ENCODE peak calls at places on chromosomes 5 and 9, in nine cellular contexts. One of them, this sample, is unnamed.

GRCh38 chr5:10293907-10294662 is 13.6 kb downstream of the CMBL start:
- DNase-seq in DND-41: no peak
- DNase-seq in CD14-positive monocyte: no peak
- DNase-seq in epithelial cell of proximal tubule: no peak
- DNase-seq in fibroblast of mammary gland: peak
- DNase-seq in AG04450: no peak
- DNase-seq in pancreas: peak
- DNase-seq in PC-9: peak
- DNase-seq in B cell: no peak
- DNase-seq in this sample: no peak

GRCh38 chr5:32225445-32225844 is 51.3 kb upstream of the GOLPH3 start:
- DNase-seq in DND-41: no peak
- DNase-seq in CD14-positive monocyte: no peak
- DNase-seq in epithelial cell of proximal tubule: peak
- DNase-seq in fibroblast of mammary gland: peak
- DNase-seq in AG04450: no peak
- DNase-seq in pancreas: no peak
- DNase-seq in PC-9: peak
- DNase-seq in B cell: no peak
- DNase-seq in this sample: peak

GRCh38 chr5:87120518-87121314 is 147.0 kb upstream of the RASA1 start:
- DNase-seq in DND-41: no peak
- DNase-seq in CD14-positive monocyte: no peak
- DNase-seq in epithelial cell of proximal tubule: peak
- DNase-seq in fibroblast of mammary gland: peak
- DNase-seq in AG04450: peak
- DNase-seq in pancreas: no peak
- DNase-seq in PC-9: peak
- DNase-seq in B cell: no peak
- DNase-seq in this sample: peak

GRCh38 chr5:122726990-122727616 is 47.8 kb upstream of the SNX2 start:
- DNase-seq in DND-41: no peak
- DNase-seq in CD14-positive monocyte: no peak
- DNase-seq in epithelial cell of proximal tubule: no peak
- DNase-seq in fibroblast of mammary gland: peak
- DNase-seq in AG04450: no peak
- DNase-seq in pancreas: no peak
- DNase-seq in PC-9: peak
- DNase-seq in B cell: no peak
- DNase-seq in this sample: peak

GRCh38 chr9:77807295-77807694 is 159.2 kb upstream of the GNA14 start:
- DNase-seq in DND-41: no peak
- DNase-seq in CD14-positive monocyte: no peak
- DNase-seq in epithelial cell of proximal tubule: peak
- DNase-seq in fibroblast of mammary gland: peak
- DNase-seq in AG04450: peak
- DNase-seq in pancreas: no peak
- DNase-seq in PC-9: peak
- DNase-seq in B cell: no peak
- DNase-seq in this sample: peak

GRCh38 chr9:79240774-79241173 is 331.0 kb upstream of the TLE4 start:
- DNase-seq in DND-41: no peak
- DNase-seq in CD14-positive monocyte: no peak
- DNase-seq in epithelial cell of proximal tubule: no peak
- DNase-seq in fibroblast of mammary gland: no peak
- DNase-seq in AG04450: no peak
- DNase-seq in pancreas: no peak
- DNase-seq in PC-9: no peak
- DNase-seq in B cell: no peak
- DNase-seq in this sample: no peak

GRCh38 chr5:126074538-126074937 is 348.7 kb upstream of the GRAMD2B start:
- DNase-seq in DND-41: no peak
- DNase-seq in CD14-positive monocyte: no peak
- DNase-seq in epithelial cell of proximal tubule: no peak
- DNase-seq in fibroblast of mammary gland: no peak
- DNase-seq in AG04450: no peak
- DNase-seq in pancreas: no peak
- DNase-seq in PC-9: no peak
- DNase-seq in B cell: no peak
- DNase-seq in this sample: no peak

GRCh38 chr9:111903996-111904395 is 7.4 kb downstream of the UGCG start:
- DNase-seq in DND-41: no peak
- DNase-seq in CD14-positive monocyte: no peak
- DNase-seq in epithelial cell of proximal tubule: no peak
- DNase-seq in fibroblast of mammary gland: no peak
- DNase-seq in AG04450: no peak
- DNase-seq in pancreas: no peak
- DNase-seq in PC-9: no peak
- DNase-seq in B cell: no peak
- DNase-seq in this sample: no peak

GRCh38 chr9:21747171-21747570 is 55.3 kb upstream of the MTAP start:
- DNase-seq in DND-41: no peak
- DNase-seq in CD14-positive monocyte: no peak
- DNase-seq in epithelial cell of proximal tubule: no peak
- DNase-seq in fibroblast of mammary gland: peak
- DNase-seq in AG04450: no peak
- DNase-seq in pancreas: no peak
- DNase-seq in PC-9: no peak
- DNase-seq in B cell: no peak
- DNase-seq in this sample: peak

GRCh38 chr9:131690462-131690861 is 49.4 kb downstream of the RAPGEF1 start:
- DNase-seq in DND-41: no peak
- DNase-seq in CD14-positive monocyte: no peak
- DNase-seq in epithelial cell of proximal tubule: no peak
- DNase-seq in fibroblast of mammary gland: no peak
- DNase-seq in AG04450: no peak
- DNase-seq in pancreas: no peak
- DNase-seq in PC-9: no peak
- DNase-seq in B cell: no peak
- DNase-seq in this sample: no peak

GRCh38 chr5:175288048-175288621 is 155.8 kb downstream of the DRD1 start:
- DNase-seq in DND-41: no peak
- DNase-seq in CD14-positive monocyte: no peak
- DNase-seq in epithelial cell of proximal tubule: no peak
- DNase-seq in fibroblast of mammary gland: peak
- DNase-seq in AG04450: no peak
- DNase-seq in pancreas: no peak
- DNase-seq in PC-9: peak
- DNase-seq in B cell: no peak
- DNase-seq in this sample: peak

GRCh38 chr9:19992556-19992955 is 203.7 kb upstream of the SLC24A2 start:
- DNase-seq in DND-41: peak
- DNase-seq in CD14-positive monocyte: no peak
- DNase-seq in epithelial cell of proximal tubule: peak
- DNase-seq in fibroblast of mammary gland: peak
- DNase-seq in AG04450: no peak
- DNase-seq in pancreas: no peak
- DNase-seq in PC-9: no peak
- DNase-seq in B cell: no peak
- DNase-seq in this sample: no peak

GRCh38 chr5:167754501-167754941 is 536.9 kb upstream of the WWC1 start:
- DNase-seq in DND-41: no peak
- DNase-seq in CD14-positive monocyte: no peak
- DNase-seq in epithelial cell of proximal tubule: no peak
- DNase-seq in fibroblast of mammary gland: no peak
- DNase-seq in AG04450: no peak
- DNase-seq in pancreas: no peak
- DNase-seq in PC-9: no peak
- DNase-seq in B cell: no peak
- DNase-seq in this sample: no peak

GRCh38 chr9:112780637-112781036 is 30.1 kb downstream of the SNX30 start:
- DNase-seq in DND-41: no peak
- DNase-seq in CD14-positive monocyte: no peak
- DNase-seq in epithelial cell of proximal tubule: no peak
- DNase-seq in fibroblast of mammary gland: peak
- DNase-seq in AG04450: no peak
- DNase-seq in pancreas: no peak
- DNase-seq in PC-9: no peak
- DNase-seq in B cell: no peak
- DNase-seq in this sample: no peak

GRCh38 chr9:80117031-80117430 is 545.3 kb downstream of the TLE4 start:
- DNase-seq in DND-41: peak
- DNase-seq in CD14-positive monocyte: no peak
- DNase-seq in epithelial cell of proximal tubule: no peak
- DNase-seq in fibroblast of mammary gland: no peak
- DNase-seq in AG04450: no peak
- DNase-seq in pancreas: no peak
- DNase-seq in PC-9: no peak
- DNase-seq in B cell: no peak
- DNase-seq in this sample: no peak

GRCh38 chr9:136147890-136148714 is 29.4 kb upstream of the TMEM250 start:
- DNase-seq in DND-41: no peak
- DNase-seq in CD14-positive monocyte: no peak
- DNase-seq in epithelial cell of proximal tubule: no peak
- DNase-seq in fibroblast of mammary gland: no peak
- DNase-seq in AG04450: no peak
- DNase-seq in pancreas: no peak
- DNase-seq in PC-9: no peak
- DNase-seq in B cell: no peak
- DNase-seq in this sample: no peak

GRCh38 chr5:27437594-27438200 is 399.3 kb upstream of the CDH9 start:
- DNase-seq in DND-41: no peak
- DNase-seq in CD14-positive monocyte: no peak
- DNase-seq in epithelial cell of proximal tubule: peak
- DNase-seq in fibroblast of mammary gland: no peak
- DNase-seq in AG04450: no peak
- DNase-seq in pancreas: no peak
- DNase-seq in PC-9: no peak
- DNase-seq in B cell: no peak
- DNase-seq in this sample: no peak

GRCh38 chr5:78718185-78718584 is 69.6 kb upstream of the LHFPL2 start:
- DNase-seq in DND-41: no peak
- DNase-seq in CD14-positive monocyte: no peak
- DNase-seq in epithelial cell of proximal tubule: no peak
- DNase-seq in fibroblast of mammary gland: no peak
- DNase-seq in AG04450: no peak
- DNase-seq in pancreas: no peak
- DNase-seq in PC-9: no peak
- DNase-seq in B cell: no peak
- DNase-seq in this sample: no peak

GRCh38 chr9:130041648-130042405 is 1.2 kb downstream of the FNBP1 start:
- DNase-seq in DND-41: no peak
- DNase-seq in CD14-positive monocyte: no peak
- DNase-seq in epithelial cell of proximal tubule: no peak
- DNase-seq in fibroblast of mammary gland: no peak
- DNase-seq in AG04450: no peak
- DNase-seq in pancreas: peak
- DNase-seq in PC-9: no peak
- DNase-seq in B cell: no peak
- DNase-seq in this sample: peak

GRCh38 chr9:131696163-131696439 is 43.8 kb downstream of the RAPGEF1 start:
- DNase-seq in DND-41: no peak
- DNase-seq in CD14-positive monocyte: no peak
- DNase-seq in epithelial cell of proximal tubule: no peak
- DNase-seq in fibroblast of mammary gland: no peak
- DNase-seq in AG04450: no peak
- DNase-seq in pancreas: no peak
- DNase-seq in PC-9: no peak
- DNase-seq in B cell: no peak
- DNase-seq in this sample: no peak

GRCh38 chr5:173327948-173328895 is at the start of gene STC2:
- DNase-seq in DND-41: no peak
- DNase-seq in CD14-positive monocyte: no peak
- DNase-seq in epithelial cell of proximal tubule: no peak
- DNase-seq in fibroblast of mammary gland: peak
- DNase-seq in AG04450: no peak
- DNase-seq in pancreas: peak
- DNase-seq in PC-9: peak
- DNase-seq in B cell: no peak
- DNase-seq in this sample: peak

GRCh38 chr5:120895659-120896058 is 431.6 kb downstream of the PRR16 start:
- DNase-seq in DND-41: no peak
- DNase-seq in CD14-positive monocyte: no peak
- DNase-seq in epithelial cell of proximal tubule: no peak
- DNase-seq in fibroblast of mammary gland: no peak
- DNase-seq in AG04450: no peak
- DNase-seq in pancreas: no peak
- DNase-seq in PC-9: no peak
- DNase-seq in B cell: no peak
- DNase-seq in this sample: no peak

GRCh38 chr5:143404416-143405062 is 1.1 kb upstream of the NR3C1 start:
- DNase-seq in DND-41: peak
- DNase-seq in CD14-positive monocyte: peak
- DNase-seq in epithelial cell of proximal tubule: no peak
- DNase-seq in fibroblast of mammary gland: peak
- DNase-seq in AG04450: peak
- DNase-seq in pancreas: peak
- DNase-seq in PC-9: peak
- DNase-seq in B cell: peak
- DNase-seq in this sample: peak
- TF ChIP-seq CTCF in DND-41: no peak
- TF ChIP-seq CTCF in CD14-positive monocyte: no peak
- TF ChIP-seq CTCF in epithelial cell of proximal tubule: no peak
- TF ChIP-seq CTCF in fibroblast of mammary gland: peak
- TF ChIP-seq CTCF in AG04450: no peak
- TF ChIP-seq CTCF in pancreas: no peak
- TF ChIP-seq CTCF in PC-9: no peak
- TF ChIP-seq CTCF in B cell: no peak
- TF ChIP-seq CTCF in this sample: no peak

DNA sequence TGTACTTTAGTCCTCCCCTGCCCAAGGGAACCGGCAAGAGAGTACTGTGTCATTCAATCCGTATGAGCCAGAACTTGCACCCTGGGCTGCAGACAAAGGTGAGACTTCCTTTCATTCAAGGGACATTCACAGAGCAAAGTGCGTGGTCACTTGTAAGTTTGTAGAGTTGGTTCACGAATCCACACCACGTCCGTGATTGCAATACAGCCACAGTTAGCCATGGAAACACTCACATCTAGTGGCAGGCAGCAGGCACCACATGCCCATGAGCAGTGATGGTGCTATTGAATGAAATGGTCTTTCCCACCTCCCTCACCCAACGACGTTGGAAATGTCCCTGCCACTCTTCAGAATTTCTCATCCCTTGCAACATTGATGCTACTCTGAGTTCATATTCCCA is 72.6 kb downstream of the SYK start:
- DNase-seq in DND-41: no peak
- DNase-seq in CD14-positive monocyte: no peak
- DNase-seq in epithelial cell of proximal tubule: no peak
- DNase-seq in fibroblast of mammary gland: no peak
- DNase-seq in AG04450: no peak
- DNase-seq in pancreas: no peak
- DNase-seq in PC-9: no peak
- DNase-seq in B cell: no peak
- DNase-seq in this sample: no peak
- TF ChIP-seq CTCF in DND-41: peak
- TF ChIP-seq CTCF in CD14-positive monocyte: no peak
- TF ChIP-seq CTCF in epithelial cell of proximal tubule: no peak
- TF ChIP-seq CTCF in fibroblast of mammary gland: peak
- TF ChIP-seq CTCF in AG04450: no peak
- TF ChIP-seq CTCF in pancreas: no peak
- TF ChIP-seq CTCF in PC-9: no peak
- TF ChIP-seq CTCF in B cell: no peak
- TF ChIP-seq CTCF in this sample: no peak

GRCh38 chr9:93952784-93953491 is 2.2 kb downstream of the BARX1 start:
- DNase-seq in DND-41: no peak
- DNase-seq in CD14-positive monocyte: no peak
- DNase-seq in epithelial cell of proximal tubule: no peak
- DNase-seq in fibroblast of mammary gland: no peak
- DNase-seq in AG04450: no peak
- DNase-seq in pancreas: peak
- DNase-seq in PC-9: no peak
- DNase-seq in B cell: no peak
- DNase-seq in this sample: no peak
- TF ChIP-seq CTCF in DND-41: no peak
- TF ChIP-seq CTCF in CD14-positive monocyte: no peak
- TF ChIP-seq CTCF in epithelial cell of proximal tubule: no peak
- TF ChIP-seq CTCF in fibroblast of mammary gland: no peak
- TF ChIP-seq CTCF in AG04450: no peak
- TF ChIP-seq CTCF in pancreas: no peak
- TF ChIP-seq CTCF in PC-9: no peak
- TF ChIP-seq CTCF in B cell: no peak
- TF ChIP-seq CTCF in this sample: no peak

GRCh38 chr9:128863647-128864046 is 18.1 kb downstream of the KYAT1 start:
- DNase-seq in DND-41: peak
- DNase-seq in CD14-positive monocyte: peak
- DNase-seq in epithelial cell of proximal tubule: no peak
- DNase-seq in fibroblast of mammary gland: peak
- DNase-seq in AG04450: no peak
- DNase-seq in pancreas: peak
- DNase-seq in PC-9: peak
- DNase-seq in B cell: peak
- DNase-seq in this sample: peak
- TF ChIP-seq CTCF in DND-41: peak
- TF ChIP-seq CTCF in CD14-positive monocyte: peak
- TF ChIP-seq CTCF in epithelial cell of proximal tubule: peak
- TF ChIP-seq CTCF in fibroblast of mammary gland: peak
- TF ChIP-seq CTCF in AG04450: peak
- TF ChIP-seq CTCF in pancreas: peak
- TF ChIP-seq CTCF in PC-9: peak
- TF ChIP-seq CTCF in B cell: peak
- TF ChIP-seq CTCF in this sample: peak